ENCODE peak calls at places on chromosome 6, in seven cellular contexts. E, Q, O, A, D, G and X are unnamed samples.

GRCh38 chr6:30544666-30545272 is 11.5 kb downstream of the GNL1 start:
- DNase-seq in A (peak; percentile 70), D (peak; percentile 78), E (peak; percentile 46), G (peak; percentile 72), Q (peak; percentile 72), O (no peak), X (peak; percentile 56)

GRCh38 chr6:132122871-132123270 is 171.7 kb upstream of the CCN2 start:
- DNase-seq in A (no peak), G (no peak), O (no peak), E (peak; percentile 67), Q (no peak), D (peak; percentile 80), X (peak; percentile 63)

GRCh38 chr6:22926613-22927348 is 357.4 kb downstream of the HDGFL1 start:
- DNase-seq in E (no peak), D (no peak), Q (no peak), G (no peak), O (no peak), A (no peak), X (no peak)

GRCh38 chr6:12060780-12061619 is 48.9 kb downstream of the HIVEP1 start:
- DNase-seq in G (peak; percentile 80), O (peak; percentile 54), D (peak; percentile 58), A (no peak), Q (no peak), E (no peak), X (peak; percentile 78)

GRCh38 chr6:90859612-90860011 is 272.7 kb upstream of the MAP3K7 start:
- DNase-seq in A (no peak), G (no peak), E (no peak), D (no peak), Q (no peak), O (no peak), X (no peak)

GRCh38 chr6:43359831-43360230 is 9.6 kb downstream of the ZNF318 start:
- DNase-seq in E (no peak), A (no peak), G (no peak), Q (no peak), D (no peak), O (no peak), X (no peak)

GRCh38 chr6:108661430-108661829 is 100.7 kb downstream of the FOXO3 start:
- DNase-seq in O (no peak), Q (no peak), D (peak; percentile 79), G (peak; percentile 81), E (no peak), A (peak; percentile 27), X (peak; percentile 36)

GRCh38 chr6:103101267-103101666 is 1707.8 kb downstream of the GRIK2 start:
- DNase-seq in O (no peak), D (no peak), E (no peak), Q (no peak), A (no peak), G (no peak), X (no peak)

GRCh38 chr6:14965340-14966102 is 280.3 kb upstream of the JARID2 start:
- DNase-seq in Q (no peak), O (no peak), D (no peak), E (no peak), A (peak; percentile 47), G (no peak), X (no peak)